ENCODE peak calls at places on chromosomes 12 and 14, in six cellular contexts. H is AG04450; P is H9; R is CD4-positive, alpha-beta memory T cell; D is epithelial cell of prostate; Q is tibial nerve. X is an unnamed sample.

GRCh38 chr12:127723236-127723635 is 543.7 kb upstream of the TMEM132C start:
- DNase-seq in H (no peak), P (no peak), R (no peak), D (no peak), Q (no peak), X (no peak)

GRCh38 chr14:67733609-67734008 is 31.9 kb downstream of the RDH12 start:
- DNase-seq in H (no peak), P (no peak), R (no peak), D (no peak), Q (no peak), X (no peak)

GRCh38 chr12:93019911-93020224 is 90.8 kb upstream of the EEA1 start:
- DNase-seq in H (no peak), P (no peak), R (no peak), D (no peak), Q (no peak), X (no peak)

GRCh38 chr14:70707138-70708038 is 65.7 kb downstream of the TTC9 start:
- DNase-seq in H (no peak), P (peak; percentile 43), R (no peak), D (peak; percentile 83), Q (no peak), X (no peak)

GRCh38 chr14:100842799-100843198 is 16.9 kb downstream of the MEG3 start:
- DNase-seq in H (peak; percentile 71), P (no peak), R (no peak), D (no peak), Q (no peak), X (no peak)

GRCh38 chr12:87728936-87729593 is 300.1 kb downstream of the C12orf50 start:
- DNase-seq in H (peak; percentile 10), P (no peak), R (no peak), D (no peak), Q (no peak), X (no peak)

GRCh38 chr12:125773033-125773432 is 707.8 kb downstream of the AACS start:
- DNase-seq in H (no peak), P (peak; percentile 88), R (no peak), D (no peak), Q (no peak), X (no peak)

GRCh38 chr14:63454436-63454835 is 88.7 kb downstream of the PPP2R5E start:
- DNase-seq in H (no peak), P (no peak), R (no peak), D (no peak), Q (no peak), X (no peak)

GRCh38 chr12:63400318-63400717 is 249.3 kb upstream of the AVPR1A start:
- DNase-seq in H (no peak), P (no peak), R (no peak), D (no peak), Q (no peak), X (no peak)

GRCh38 chr14:102996941-102997340 is 60.4 kb downstream of the CDC42BPB start:
- DNase-seq in H (no peak), P (no peak), R (no peak), D (no peak), Q (no peak), X (no peak)

GRCh38 chr14:81710232-81710845 is 176.7 kb upstream of the SEL1L start:
- DNase-seq in H (no peak), P (no peak), R (no peak), D (no peak), Q (no peak), X (no peak)

GRCh38 chr12:55828357-55828756 is 1.0 kb downstream of the DNAJC14 start:
- DNase-seq in H (no peak), P (no peak), R (no peak), D (no peak), Q (no peak), X (no peak)

DNA sequence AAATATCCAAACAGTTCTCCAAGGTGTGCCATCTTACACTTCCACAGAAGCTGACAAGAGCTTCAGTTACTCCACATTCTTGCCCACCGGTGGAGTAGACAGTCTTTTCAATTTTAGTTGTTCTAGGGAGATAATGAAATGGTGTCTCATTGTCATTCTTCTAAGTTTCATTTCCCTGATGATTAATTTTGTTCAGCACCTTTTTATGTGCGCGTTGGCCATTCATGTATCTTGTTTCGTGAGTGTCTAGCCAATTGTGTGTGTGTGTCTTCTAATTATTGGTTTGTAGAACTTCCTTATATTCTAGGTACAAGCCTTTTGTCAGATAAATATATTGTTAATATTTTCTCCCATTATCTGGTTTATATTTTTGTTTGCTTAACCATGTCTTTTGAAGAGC is 63.1 kb downstream of the GLT1D1 start:
- DNase-seq in H (no peak), P (no peak), R (no peak), D (no peak), Q (no peak), X (no peak)
- H3K27ac ChIP-seq in H (no peak overlapping the region), P (no peak overlapping the region), R (no peak overlapping the region), D (no peak overlapping the region), Q (no peak overlapping the region), X (no peak overlapping the region)

GRCh38 chr12:112421363-112421762 is 2.6 kb downstream of the PTPN11 start:
- DNase-seq in H (no peak), P (no peak), R (no peak), D (no peak), Q (no peak), X (no peak)
- H3K27ac ChIP-seq in H (no peak overlapping the region), P (no peak overlapping the region), R (no peak overlapping the region), D (no peak overlapping the region), Q (peak overlapping the region; percentile 48), X (no peak overlapping the region)

GRCh38 chr14:98368916-98369315 is 903.1 kb downstream of the BCL11B start:
- DNase-seq in H (no peak), P (no peak), R (no peak), D (peak; percentile 36), Q (no peak), X (no peak)
- H3K27ac ChIP-seq in H (no peak overlapping the region), P (no peak overlapping the region), R (no peak overlapping the region), D (peak overlapping the region; percentile 74), Q (no peak overlapping the region), X (no peak overlapping the region)

DNA sequence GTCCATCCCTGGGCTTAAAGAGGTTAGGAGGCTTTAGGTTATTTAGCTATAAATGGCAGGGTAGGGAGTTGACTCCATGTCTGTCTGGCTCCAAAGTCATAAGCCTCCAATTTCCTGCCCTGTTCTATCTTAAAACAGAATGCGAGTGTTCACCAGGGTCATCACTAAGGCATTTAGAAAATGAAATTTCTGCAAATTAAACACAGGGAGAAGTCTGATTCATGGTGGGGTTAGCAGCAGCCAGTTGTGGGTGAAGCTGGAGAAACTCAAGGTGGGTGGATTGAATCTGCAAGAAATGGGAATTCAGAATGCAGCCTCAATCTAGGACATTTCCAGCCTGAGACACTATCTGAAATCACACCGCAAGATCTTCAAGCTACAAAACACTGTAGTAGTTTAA is 13.0 kb upstream of the C12orf75 start:
- DNase-seq in H (no peak), P (no peak), R (no peak), D (no peak), Q (no peak), X (no peak)
- H3K27ac ChIP-seq in H (peak overlapping the region; percentile 88), P (no peak overlapping the region), R (no peak overlapping the region), D (peak overlapping the region; percentile 77), Q (no peak overlapping the region), X (no peak overlapping the region)

GRCh38 chr12:113333111-113333750 is 1.7 kb downstream of the SLC8B1 start:
- DNase-seq in H (no peak), P (no peak), R (no peak), D (no peak), Q (no peak), X (no peak)
- H3K27ac ChIP-seq in H (no peak overlapping the region), P (no peak overlapping the region), R (no peak overlapping the region), D (no peak overlapping the region), Q (no peak overlapping the region), X (peak overlapping the region; percentile 76)

GRCh38 chr14:104675447-104675846 is 14.0 kb upstream of the INF2 start:
- DNase-seq in H (no peak), P (no peak), R (no peak), D (no peak), Q (no peak), X (no peak)

GRCh38 chr14:104676130-104676693 is 13.2 kb upstream of the INF2 start:
- DNase-seq in H (no peak), P (no peak), R (no peak), D (no peak), Q (no peak), X (no peak)

GRCh38 chr14:104678346-104678745 is 11.1 kb upstream of the INF2 start:
- DNase-seq in H (no peak), P (no peak), R (no peak), D (no peak), Q (no peak), X (no peak)

GRCh38 chr14:104677506-104678332 is 11.7 kb upstream of the INF2 start:
- DNase-seq in H (peak; percentile 54), P (peak; percentile 83), R (peak; percentile 49), D (peak; percentile 37), Q (peak; percentile 63), X (peak; percentile 86)

GRCh38 chr14:104676694-104677505 is 12.5 kb upstream of the INF2 start:
- DNase-seq in H (no peak), P (no peak), R (no peak), D (no peak), Q (no peak), X (no peak)
- H3K27ac ChIP-seq in H (peak overlapping the region; percentile 95), P (no peak overlapping the region), R (peak overlapping the region; percentile 27), D (peak overlapping the region; percentile 55), Q (peak overlapping the region; percentile 86), X (peak overlapping the region; percentile 40)